ENCODE peak calls at places on chromosomes 7 and 10, in eight cellular contexts. S is lower leg skin, U is LNCaP clone FGC, I is mucosa of descending colon, E is epithelial cell of proximal tubule, Z is foreskin keratinocyte, J is retinal pigment epithelial cell, V is A673. N is an unnamed sample.

GRCh38 chr7:148994576-148994975 is 33.7 kb downstream of the PDIA4 start:
- DNase-seq in S (no peak), U (no peak), I (no peak), E (no peak), Z (no peak), J (no peak), V (no peak), N (no peak)

GRCh38 chr7:115087437-115087836 is 165.5 kb downstream of the MDFIC start:
- DNase-seq in S (no peak), U (no peak), I (no peak), E (peak; percentile 43), Z (peak; percentile 73), J (peak; percentile 77), V (peak; percentile 54), N (peak; percentile 53)

GRCh38 chr10:404341-404740 is 269.1 kb downstream of the ZMYND11 start:
- DNase-seq in S (no peak), U (no peak), I (no peak), E (no peak), Z (no peak), J (no peak), V (no peak), N (peak; percentile 30)

GRCh38 chr7:136923111-136923510 is 54.7 kb downstream of the CHRM2 start:
- DNase-seq in S (no peak), U (no peak), I (no peak), E (no peak), Z (no peak), J (peak; percentile 66), V (no peak), N (no peak)

GRCh38 chr7:42746226-42746625 is 165.6 kb downstream of the C7orf25 start:
- DNase-seq in S (no peak), U (no peak), I (no peak), E (peak; percentile 2), Z (peak; percentile 60), J (no peak), V (peak; percentile 15), N (peak; percentile 5)

GRCh38 chr7:134992626-134993179 is 6.4 kb downstream of the AGBL3 start:
- DNase-seq in S (no peak), U (no peak), I (peak; percentile 9), E (no peak), Z (no peak), J (no peak), V (no peak), N (no peak)

GRCh38 chr7:20299647-20300312 is 30.9 kb upstream of the ITGB8 start:
- DNase-seq in S (no peak), U (no peak), I (no peak), E (no peak), Z (no peak), J (no peak), V (no peak), N (no peak)

GRCh38 chr10:125003146-125003900 is 61.4 kb downstream of the ZRANB1 start:
- DNase-seq in S (no peak), U (no peak), I (no peak), E (no peak), Z (no peak), J (no peak), V (no peak), N (no peak)

GRCh38 chr10:119443970-119444660 is 98.4 kb downstream of the RGS10 start:
- DNase-seq in S (no peak), U (no peak), I (no peak), E (no peak), Z (no peak), J (no peak), V (no peak), N (no peak)

GRCh38 chr7:107319724-107320228 is 150.1 kb upstream of the GPR22 start:
- DNase-seq in S (no peak), U (no peak), I (no peak), E (no peak), Z (no peak), J (no peak), V (no peak), N (no peak)

GRCh38 chr10:101816375-101816773 is 1.9 kb downstream of the OGA start:
- DNase-seq in S (no peak), U (no peak), I (no peak), E (no peak), Z (no peak), J (no peak), V (no peak), N (no peak)

GRCh38 chr7:80666376-80666775 is 27.9 kb downstream of the CD36 start:
- DNase-seq in S (no peak), U (no peak), I (no peak), E (no peak), Z (no peak), J (no peak), V (no peak), N (no peak)

GRCh38 chr10:114301177-114301576 is 62.1 kb downstream of the VWA2 start:
- DNase-seq in S (no peak), U (no peak), I (no peak), E (no peak), Z (peak; percentile 96), J (no peak), V (no peak), N (peak; percentile 67)

GRCh38 chr7:144137501-144137900 is 14.5 kb downstream of the OR2A14 start:
- DNase-seq in S (no peak), U (no peak), I (no peak), E (no peak), Z (no peak), J (no peak), V (no peak), N (peak; percentile 12)

GRCh38 chr10:58266003-58266825 is 1.5 kb downstream of the IPMK start:
- DNase-seq in S (no peak), U (no peak), I (peak; percentile 37), E (no peak), Z (peak; percentile 57), J (no peak), V (peak; percentile 24), N (peak; percentile 66)

GRCh38 chr10:122276611-122277205 is 5.6 kb downstream of the BTBD16 start:
- DNase-seq in S (no peak), U (no peak), I (no peak), E (no peak), Z (peak; percentile 47), J (no peak), V (no peak), N (peak; percentile 60)

GRCh38 chr7:129875160-129875559 is 77.6 kb downstream of the UBE2H start:
- DNase-seq in S (no peak), U (no peak), I (no peak), E (no peak), Z (no peak), J (no peak), V (no peak), N (no peak)

GRCh38 chr10:124917168-124917938 is 24.6 kb upstream of the ZRANB1 start:
- DNase-seq in S (peak; percentile 41), U (no peak), I (peak; percentile 51), E (no peak), Z (peak; percentile 36), J (no peak), V (peak; percentile 63), N (peak; percentile 35)

GRCh38 chr7:77226357-77226839 is 26.8 kb upstream of the FGL2 start:
- DNase-seq in S (no peak), U (no peak), I (no peak), E (no peak), Z (no peak), J (no peak), V (no peak), N (no peak)

GRCh38 chr10:107415446-107415845 is 250.9 kb upstream of the SORCS1 start:
- DNase-seq in S (no peak), U (no peak), I (peak; percentile 5), E (no peak), Z (no peak), J (no peak), V (no peak), N (no peak)

GRCh38 chr10:107413971-107414370 is 249.5 kb upstream of the SORCS1 start:
- DNase-seq in S (no peak), U (no peak), I (no peak), E (no peak), Z (no peak), J (no peak), V (no peak), N (no peak)

DNA sequence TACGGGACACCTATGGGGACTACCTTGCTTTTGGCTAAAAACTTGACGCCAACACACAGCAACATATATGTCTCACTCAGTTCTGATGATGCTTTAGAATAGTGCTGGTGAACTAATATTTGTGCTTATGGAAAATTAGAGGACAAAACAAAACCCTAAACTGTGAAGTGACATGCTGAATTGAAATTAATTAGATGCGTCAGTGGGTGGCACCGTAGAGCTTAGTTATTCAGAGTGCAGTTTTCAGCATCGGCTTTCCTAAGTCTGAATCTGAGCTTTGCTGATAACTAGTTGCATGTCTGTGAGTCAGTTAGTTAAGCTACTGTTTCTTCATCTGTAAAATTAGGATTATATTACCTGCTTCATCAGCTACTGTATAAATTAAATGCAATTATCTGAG is 245.0 kb upstream of the SORCS1 start:
- DNase-seq in S (no peak), U (peak; percentile 2), I (peak; percentile 57), E (peak; percentile 12), Z (peak; percentile 7), J (peak; percentile 17), V (peak; percentile 25), N (peak; percentile 63)
- TF ChIP-seq CTCF in S (no peak), U (peak; percentile 67), I (peak; percentile 29), E (peak; percentile 58), Z (peak; percentile 46), J (peak; percentile 45), V (peak; percentile 47), N (peak; percentile 55)

DNA sequence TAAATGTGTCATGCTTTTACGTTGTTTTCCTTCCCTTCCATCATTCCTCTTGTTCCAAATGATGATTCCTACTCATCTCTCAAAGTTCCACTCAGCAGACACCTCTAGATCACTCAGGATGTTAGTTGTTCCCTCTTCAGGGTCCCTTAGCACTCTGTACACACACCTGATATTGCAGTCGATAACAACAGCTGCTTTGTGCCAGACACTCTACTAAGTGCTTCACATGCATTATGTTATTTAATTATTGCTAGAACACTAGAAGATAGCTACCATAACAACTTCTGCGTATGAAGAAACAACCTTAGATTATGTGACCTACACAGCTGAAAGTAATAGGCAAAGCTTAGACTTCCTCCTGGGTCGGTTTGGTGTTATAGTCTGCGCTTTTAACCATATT is 29.6 kb downstream of the PCBD1 start:
- DNase-seq in S (no peak), U (no peak), I (no peak), E (no peak), Z (no peak), J (no peak), V (no peak), N (no peak)
- TF ChIP-seq CTCF in S (no peak), U (no peak), I (no peak), E (no peak), Z (no peak), J (no peak), V (no peak), N (no peak)

DNA sequence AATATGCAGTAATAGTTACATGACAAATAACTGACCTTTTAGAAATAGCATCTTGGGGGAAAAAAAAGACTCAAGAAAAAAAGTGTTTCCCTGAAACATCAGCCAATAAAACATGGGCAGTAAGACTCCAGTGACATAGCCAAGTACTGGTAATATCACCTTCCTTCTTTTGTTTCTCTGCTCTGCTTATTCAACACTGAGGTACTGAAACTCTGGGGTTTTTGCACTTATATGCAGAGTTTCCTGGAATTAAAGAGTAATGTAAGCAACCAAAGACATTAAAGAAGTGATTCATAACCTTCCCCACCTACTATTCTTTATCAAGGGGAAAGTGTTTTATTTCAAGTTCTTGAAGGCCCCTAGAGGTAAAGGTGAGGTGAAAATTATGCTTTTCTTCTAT is 414.5 kb downstream of the GRM8 start:
- DNase-seq in S (no peak), U (no peak), I (no peak), E (no peak), Z (no peak), J (no peak), V (no peak), N (no peak)
- TF ChIP-seq CTCF in S (no peak), U (no peak), I (no peak), E (no peak), Z (no peak), J (no peak), V (no peak), N (no peak)

GRCh38 chr7:99472561-99473314 is at the start of gene ZNF789:
- DNase-seq in S (peak; percentile 98), U (peak; percentile 83), I (peak; percentile 99), E (peak; percentile 54), Z (peak; percentile 93), J (peak; percentile 90), V (peak; percentile 99), N (peak; percentile 96)
- TF ChIP-seq CTCF in S (no peak), U (no peak), I (no peak), E (no peak), Z (no peak), J (no peak), V (no peak), N (no peak)

N was measured in MCF 10A.